ENCODE peak calls at places on chromosome 3, in four cellular contexts. C is PC-9, N is GM23248, I is PC-3. O is an unnamed sample.

GRCh38 chr3:141969711-141970110 is 93.3 kb downstream of the ATP1B3 start:
- DNase-seq in I (no peak), C (no peak), N (no peak), O (no peak)

GRCh38 chr3:124322309-124322880 is 330.5 kb upstream of the ROPN1 start:
- DNase-seq in N (no peak), I (peak; percentile 6), C (no peak), O (no peak)

GRCh38 chr3:74129056-74129455 is 485.4 kb downstream of the CNTN3 start:
- DNase-seq in N (no peak), I (no peak), C (no peak), O (no peak)

GRCh38 chr3:63193647-63194046 is 84.5 kb upstream of the SYNPR start:
- DNase-seq in I (peak; percentile 23), N (peak; percentile 78), C (no peak), O (peak; percentile 9)

GRCh38 chr3:143327388-143327787 is 207.8 kb downstream of the CHST2 start:
- DNase-seq in C (no peak), I (peak; percentile 49), N (peak; percentile 12), O (no peak)

GRCh38 chr3:53147161-53147902 is 13.7 kb upstream of the PRKCD start:
- DNase-seq in N (peak; percentile 34), C (no peak), I (no peak), O (no peak)

GRCh38 chr3:176799675-176800074 is 397.6 kb downstream of the TBL1XR1 start:
- DNase-seq in N (no peak), I (peak; percentile 27), C (peak; percentile 14), O (no peak)

GRCh38 chr3:129278970-129279906 is 568 bp downstream of the HMCES start:
- DNase-seq in C (peak; percentile 45), N (peak; percentile 80), I (peak; percentile 60), O (peak; percentile 78)

GRCh38 chr3:194121881-194122280 is 14.1 kb upstream of the HES1 start:
- DNase-seq in N (peak; percentile 55), C (no peak), I (peak; percentile 88), O (peak; percentile 67)

GRCh38 chr3:191005790-191006189 is 143.3 kb upstream of the GMNC start:
- DNase-seq in I (no peak), N (no peak), C (no peak), O (no peak)

GRCh38 chr3:89173546-89173945 is 66.1 kb downstream of the EPHA3 start:
- DNase-seq in C (no peak), N (peak; percentile 8), I (no peak), O (no peak)

GRCh38 chr3:57397175-57398026 is 104.9 kb upstream of the ASB14 start:
- DNase-seq in N (peak; percentile 63), I (peak; percentile 78), C (peak; percentile 61), O (peak; percentile 51)

GRCh38 chr3:48500656-48501055 is 3.3 kb downstream of the SHISA5 start:
- DNase-seq in N (no peak), I (peak; percentile 36), C (peak; percentile 66), O (peak; percentile 27)

GRCh38 chr3:156582784-156583183 is 27.9 kb upstream of the SSR3 start:
- DNase-seq in I (no peak), N (peak; percentile 21), C (no peak), O (no peak)

GRCh38 chr3:64889991-64890390 is 202.2 kb upstream of the ADAMTS9 start:
- DNase-seq in I (no peak), C (no peak), N (no peak), O (no peak)

DNA sequence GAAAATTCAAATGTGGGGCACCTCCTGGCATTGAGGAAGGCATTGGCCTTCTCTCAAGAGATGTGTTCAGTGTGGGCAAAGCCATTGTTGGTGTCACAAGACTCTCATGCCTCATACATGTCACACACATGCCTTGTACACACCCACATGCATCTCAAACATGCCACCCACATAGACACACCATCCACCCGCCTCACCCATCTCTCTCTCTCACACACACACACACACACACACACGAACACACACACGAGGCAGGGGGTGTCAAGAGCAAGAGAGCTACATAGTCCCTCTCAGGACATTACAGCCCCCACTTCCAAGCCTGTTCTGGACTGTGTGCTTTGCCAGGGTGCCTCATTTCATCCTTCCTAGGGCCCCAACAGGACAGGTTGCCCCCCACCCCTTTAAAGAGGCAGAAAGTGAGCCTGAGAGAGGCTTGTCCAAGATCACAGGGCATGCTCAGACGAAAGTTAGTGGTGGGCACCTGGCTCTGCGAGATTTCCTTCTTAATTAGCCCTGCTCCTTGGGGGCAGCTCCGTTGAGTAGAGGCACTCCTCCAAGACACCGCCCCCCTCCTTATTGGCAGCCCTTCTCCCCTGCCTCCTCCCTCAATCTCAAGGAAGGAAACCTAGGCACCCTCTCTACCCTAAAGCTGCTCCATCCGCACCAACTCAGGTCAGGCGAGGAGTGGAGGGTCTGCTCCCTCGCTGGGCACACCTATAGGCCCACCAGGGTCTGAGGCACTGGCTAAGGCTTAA is 50.5 kb upstream of the CCDC174 start:
- DNase-seq in I (no peak), N (no peak), C (no peak), O (no peak)
- H3K79me2 ChIP-seq in I (no peaks in the 10 kb centered on the region), N (no peaks in the 10 kb centered on the region), C (no peaks in the 10 kb centered on the region), O (no peaks in the 10 kb centered on the region)

GRCh38 chr3:61846488-61846887 is 285.1 kb downstream of the PTPRG start:
- DNase-seq in C (no peak), I (no peak), N (no peak), O (no peak)

GRCh38 chr3:61844346-61844745 is 283.0 kb downstream of the PTPRG start:
- DNase-seq in N (no peak), C (no peak), I (no peak), O (no peak)

GRCh38 chr3:61841111-61841845 is 279.9 kb downstream of the PTPRG start:
- DNase-seq in I (no peak), C (no peak), N (peak; percentile 20), O (no peak)
- H3K79me2 ChIP-seq in I (no peaks in the 10 kb centered on the region), C (no peaks in the 10 kb centered on the region), N (peaks cover 6% of the 10 kb centered on the region), O (no peaks in the 10 kb centered on the region)

GRCh38 chr3:44509985-44510360 is 32.5 kb upstream of the ZNF445 start:
- DNase-seq in I (peak; percentile 17), C (no peak), N (peak; percentile 41), O (peak; percentile 10)
- H3K79me2 ChIP-seq in I (peaks cover 53% of the 10 kb centered on the region), C (peaks cover 27% of the 10 kb centered on the region), N (peaks cover 57% of the 10 kb centered on the region), O (peaks cover 43% of the 10 kb centered on the region)

GRCh38 chr3:16386536-16386935 is 121.5 kb downstream of the OXNAD1 start:
- DNase-seq in N (no peak), C (no peak), I (no peak), O (peak; percentile 58)

GRCh38 chr3:16385151-16385550 is 120.1 kb downstream of the OXNAD1 start:
- DNase-seq in I (no peak), N (no peak), C (no peak), O (no peak)

GRCh38 chr3:16391936-16392536 is 121.5 kb downstream of the RFTN1 start:
- DNase-seq in I (no peak), N (no peak), C (no peak), O (no peak)

GRCh38 chr3:16390581-16390980 is 122.9 kb downstream of the RFTN1 start:
- DNase-seq in N (peak; percentile 51), I (no peak), C (no peak), O (no peak)

GRCh38 chr3:16388850-16389411 is 123.9 kb downstream of the OXNAD1 start:
- DNase-seq in I (no peak), C (no peak), N (peak; percentile 60), O (no peak)
- H3K79me2 ChIP-seq in I (no peaks in the 10 kb centered on the region), C (no peaks in the 10 kb centered on the region), N (peaks cover 71% of the 10 kb centered on the region), O (no peaks in the 10 kb centered on the region)

GRCh38 chr3:12342151-12342550 is 53.3 kb downstream of the PPARG start:
- DNase-seq in I (no peak), C (no peak), N (no peak), O (no peak)
- H3K79me2 ChIP-seq in I (peaks cover 65% of the 10 kb centered on the region), C (peaks cover 82% of the 10 kb centered on the region), N (no peaks in the 10 kb centered on the region), O (no peaks in the 10 kb centered on the region)

DNA sequence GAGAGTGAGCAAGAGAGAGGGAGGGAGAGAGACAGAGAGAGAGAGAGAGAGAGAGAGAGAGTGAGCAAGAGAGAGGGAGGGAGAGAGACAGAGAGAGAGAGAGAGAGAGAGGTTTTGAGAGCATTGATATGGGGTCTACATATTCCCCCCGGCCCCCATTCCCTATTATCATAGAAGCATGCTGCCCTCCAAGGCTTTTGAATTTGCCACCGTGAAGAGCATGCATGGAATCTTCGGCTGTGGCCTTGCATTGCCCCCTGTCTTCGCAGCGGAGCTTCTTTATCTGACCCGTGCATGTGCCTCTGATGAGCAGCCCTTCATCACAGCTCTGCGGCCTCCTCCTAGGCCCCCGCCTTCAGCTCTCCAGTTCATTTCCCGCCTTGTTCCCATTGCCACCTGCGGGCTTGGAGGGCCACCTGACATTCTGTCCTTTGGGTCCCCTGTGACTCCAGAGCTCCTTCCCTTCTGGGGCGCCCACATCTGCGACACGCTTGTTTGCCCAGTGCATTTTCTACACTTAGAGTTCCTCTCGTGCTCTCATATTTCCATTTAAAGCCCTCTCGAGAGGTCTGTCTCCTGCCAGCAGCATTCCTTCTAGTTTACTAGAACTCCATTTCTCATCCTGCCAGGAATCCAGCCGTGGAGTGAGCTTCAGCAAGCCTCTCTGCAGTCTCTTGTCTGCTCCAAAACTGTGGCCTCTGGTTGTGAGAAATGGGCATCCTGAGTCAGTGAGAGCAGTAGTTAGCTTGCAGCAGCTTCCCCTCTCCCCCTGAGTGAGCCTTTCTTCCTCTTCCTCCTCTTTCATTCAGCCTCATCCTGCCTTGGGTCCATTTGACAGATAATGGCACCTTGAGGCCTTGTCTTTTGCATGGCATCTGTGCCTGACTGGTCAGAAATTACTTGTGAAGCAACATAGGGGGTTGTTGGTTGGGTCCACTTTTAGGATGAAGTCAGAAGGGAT is 25.3 kb downstream of the LPP start:
- DNase-seq in C (no peak), I (no peak), N (peak; percentile 84), O (no peak)
- H3K79me2 ChIP-seq in C (peaks cover 46% of the 10 kb centered on the region), I (peaks cover 39% of the 10 kb centered on the region), N (peaks cover 97% of the 10 kb centered on the region), O (peaks cover 83% of the 10 kb centered on the region)

GRCh38 chr3:50337175-50337861 is 3.3 kb downstream of the RASSF1 start:
- DNase-seq in N (peak; percentile 100), I (peak; percentile 99), C (peak; percentile 99), O (peak; percentile 99)

GRCh38 chr3:50333744-50334328 is 5.8 kb upstream of the TUSC2 start:
- DNase-seq in N (peak; percentile 91), C (no peak), I (no peak), O (no peak)

GRCh38 chr3:50336452-50337174 is 4.0 kb downstream of the RASSF1 start:
- DNase-seq in I (peak; percentile 34), N (peak; percentile 76), C (no peak), O (peak; percentile 49)

GRCh38 chr3:50331364-50331907 is 3.4 kb upstream of the TUSC2 start:
- DNase-seq in C (no peak), I (no peak), N (no peak), O (no peak)

DNA sequence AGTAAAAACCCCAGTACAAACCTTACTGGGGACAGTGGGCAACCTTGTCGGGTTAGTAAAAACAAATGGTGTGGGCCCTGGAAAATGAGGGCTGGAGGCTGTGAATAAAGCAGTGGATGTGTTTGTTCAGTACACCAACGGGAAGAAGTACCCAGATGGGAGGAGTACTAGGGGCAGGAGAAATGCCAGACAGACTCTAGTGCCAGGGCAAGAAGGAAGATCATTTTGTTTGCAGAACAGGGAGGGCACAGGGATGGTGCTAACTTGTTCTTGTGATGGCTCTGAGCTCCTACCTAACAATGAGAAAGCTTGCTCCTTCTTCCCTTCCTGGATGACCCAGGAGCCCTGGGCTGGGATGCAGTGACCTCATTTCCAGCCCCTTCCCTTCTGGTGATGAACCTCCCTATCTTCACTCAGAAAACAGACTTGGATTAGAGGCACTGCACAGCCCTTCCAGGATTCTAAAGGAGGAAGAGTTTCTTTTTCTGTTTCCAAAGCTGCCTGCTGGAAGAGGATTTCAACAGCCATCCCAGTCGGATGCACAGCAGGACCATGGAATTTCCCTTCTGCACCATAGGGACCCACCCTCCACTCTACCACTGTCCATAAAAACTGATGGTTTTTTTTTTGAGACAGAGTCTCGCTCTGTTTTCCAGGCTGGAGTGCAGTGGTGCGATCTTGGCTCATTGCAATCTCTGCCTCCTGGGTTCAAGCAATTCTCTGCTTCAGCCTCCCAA is 6.1 kb downstream of the RASSF1 start:
- DNase-seq in N (no peak), C (no peak), I (no peak), O (no peak)
- H3K79me2 ChIP-seq in N (peaks cover 86% of the 10 kb centered on the region), C (peaks cover 42% of the 10 kb centered on the region), I (peaks cover 53% of the 10 kb centered on the region), O (peaks cover 74% of the 10 kb centered on the region)

O was measured in mammary epithelial cell.